ENCODE peak calls at places on chromosomes 16 and 17, in five cellular contexts. K is cardiac muscle cell, A is heart right ventricle, N is upper lobe of right lung, U is lung. G is an unnamed sample. For H3K36me3, the result is how much of the 10 kb centered on the place peaks cover.

GRCh38 chr16:24036038-24036543 is 200.3 kb downstream of the PRKCB start:
- DNase-seq in A (no peak), U (no peak), N (no peak), K (no peak), G (no peak)

GRCh38 chr16:7731121-7731520 is 398.5 kb downstream of the RBFOX1 start:
- DNase-seq in U (no peak), N (no peak), K (no peak), A (no peak), G (no peak)

GRCh38 chr16:72932677-72933335 is 115.1 kb downstream of the ZFHX3 start:
- DNase-seq in U (no peak), K (no peak), N (no peak), A (no peak), G (no peak)

GRCh38 chr17:39018267-39019134 is 51.3 kb upstream of the FBXO47 start:
- DNase-seq in K (no peak), U (no peak), A (no peak), N (no peak), G (no peak)

GRCh38 chr17:29007456-29008455 is 1.9 kb upstream of the SEZ6 start:
- DNase-seq in U (no peak), K (peak), N (no peak), A (no peak), G (no peak)

GRCh38 chr16:51137097-51137496 is 14.0 kb downstream of the SALL1 start:
- DNase-seq in A (no peak), U (no peak), K (no peak), N (no peak), G (no peak)

GRCh38 chr17:74042744-74043486 is 160.6 kb upstream of the RPL38 start:
- DNase-seq in A (no peak), U (no peak), K (peak), N (no peak), G (no peak)

GRCh38 chr16:83402969-83403368 is 404.8 kb upstream of the HSBP1 start:
- DNase-seq in K (peak), N (no peak), A (no peak), U (no peak), G (no peak)

GRCh38 chr16:11957591-11958395 is 7.2 kb upstream of the TNFRSF17 start:
- DNase-seq in U (no peak), K (no peak), A (no peak), N (no peak), G (no peak)

GRCh38 chr16:53090591-53091507 is 36.1 kb downstream of the CHD9 start:
- DNase-seq in K (peak), U (peak), A (peak), N (peak), G (peak)

GRCh38 chr17:66830451-66830850 is 4.5 kb upstream of the CACNG5 start:
- DNase-seq in A (no peak), U (no peak), K (no peak), N (no peak), G (no peak)

GRCh38 chr16:4500283-4500682 is 24.1 kb downstream of the HMOX2 start:
- DNase-seq in A (no peak), U (no peak), K (peak), N (no peak), G (no peak)

GRCh38 chr17:79126139-79126538 is 51.5 kb downstream of the ENGASE start:
- DNase-seq in N (no peak), U (no peak), K (peak), A (no peak), G (no peak)

GRCh38 chr17:57466042-57466471 is 209.7 kb downstream of the MSI2 start:
- DNase-seq in K (no peak), A (no peak), U (no peak), N (no peak), G (peak)

GRCh38 chr17:72266099-72266852 is 145.5 kb downstream of the SOX9 start:
- DNase-seq in K (no peak), N (no peak), A (no peak), U (no peak), G (no peak)

GRCh38 chr17:73071387-73071999 is 21.0 kb downstream of the SLC39A11 start:
- DNase-seq in K (peak), A (no peak), U (no peak), N (no peak), G (no peak)

GRCh38 chr16:85569615-85570212 is 43.4 kb upstream of the GSE1 start:
- DNase-seq in A (no peak), U (peak), K (peak), N (no peak), G (peak)

GRCh38 chr16:20944861-20945390 is 44.4 kb downstream of the LYRM1 start:
- DNase-seq in N (no peak), K (peak), A (no peak), U (no peak), G (no peak)

GRCh38 chr16:88705076-88705684 is 1.0 kb downstream of the RNF166 start:
- DNase-seq in U (no peak), N (no peak), K (peak), A (no peak), G (peak)

GRCh38 chr16:83771306-83771942 is 36.4 kb upstream of the HSBP1 start:
- DNase-seq in A (peak), K (peak), N (no peak), U (no peak), G (no peak)

GRCh38 chr17:34313164-34313563 is 6.1 kb upstream of the CCL8 start:
- DNase-seq in K (peak), A (no peak), U (no peak), N (no peak), G (no peak)

GRCh38 chr16:14362774-14363371 is 267.2 kb downstream of the PARN start:
- DNase-seq in K (no peak), U (no peak), N (no peak), A (no peak), G (no peak)

GRCh38 chr16:31005350-31006085 is 4.9 kb downstream of the STX1B start:
- DNase-seq in A (no peak), U (no peak), N (no peak), K (no peak), G (no peak)

GRCh38 chr16:29663020-29663828 is at the start of gene SPN:
- DNase-seq in K (no peak), A (no peak), N (peak), U (no peak), G (peak)

DNA sequence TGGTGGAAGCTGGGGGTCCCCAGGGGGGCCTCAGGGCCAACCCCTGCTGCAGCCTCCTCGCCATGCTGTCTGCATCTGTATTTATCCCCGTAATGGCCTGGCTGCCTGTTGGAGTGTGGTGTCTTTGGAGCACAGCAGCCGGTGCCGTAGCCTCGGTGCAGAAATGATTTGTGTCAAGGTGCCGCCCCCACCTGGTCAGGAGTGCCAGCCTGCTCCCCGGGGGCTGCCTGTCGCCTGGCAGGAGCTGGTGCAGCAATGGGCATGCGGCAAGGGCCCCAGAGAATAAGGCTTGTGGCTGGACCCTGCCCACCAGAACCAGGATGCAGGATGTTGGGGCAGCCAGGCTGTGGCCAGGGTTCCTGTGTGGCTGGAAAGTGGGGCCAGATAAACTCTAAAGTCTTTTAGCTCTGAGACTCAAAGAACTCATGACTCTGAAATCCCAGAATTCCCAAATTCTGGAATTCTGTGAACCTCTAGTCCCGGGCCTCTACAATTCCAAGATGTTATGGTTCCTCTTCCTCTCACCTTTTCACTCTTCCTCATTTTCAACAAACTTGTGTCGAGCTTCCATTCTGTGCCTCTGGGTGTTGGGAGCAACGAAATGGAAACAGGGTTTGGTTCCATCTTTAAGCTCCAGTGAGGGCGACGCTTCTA is 5.9 kb downstream of the CPNE2 start:
- DNase-seq in K (no peak), N (no peak), U (no peak), A (no peak), G (no peak)
- TF ChIP-seq CTCF in K (no peak), N (no peak), U (no peak), A (no peak), G (no peak)

DNA sequence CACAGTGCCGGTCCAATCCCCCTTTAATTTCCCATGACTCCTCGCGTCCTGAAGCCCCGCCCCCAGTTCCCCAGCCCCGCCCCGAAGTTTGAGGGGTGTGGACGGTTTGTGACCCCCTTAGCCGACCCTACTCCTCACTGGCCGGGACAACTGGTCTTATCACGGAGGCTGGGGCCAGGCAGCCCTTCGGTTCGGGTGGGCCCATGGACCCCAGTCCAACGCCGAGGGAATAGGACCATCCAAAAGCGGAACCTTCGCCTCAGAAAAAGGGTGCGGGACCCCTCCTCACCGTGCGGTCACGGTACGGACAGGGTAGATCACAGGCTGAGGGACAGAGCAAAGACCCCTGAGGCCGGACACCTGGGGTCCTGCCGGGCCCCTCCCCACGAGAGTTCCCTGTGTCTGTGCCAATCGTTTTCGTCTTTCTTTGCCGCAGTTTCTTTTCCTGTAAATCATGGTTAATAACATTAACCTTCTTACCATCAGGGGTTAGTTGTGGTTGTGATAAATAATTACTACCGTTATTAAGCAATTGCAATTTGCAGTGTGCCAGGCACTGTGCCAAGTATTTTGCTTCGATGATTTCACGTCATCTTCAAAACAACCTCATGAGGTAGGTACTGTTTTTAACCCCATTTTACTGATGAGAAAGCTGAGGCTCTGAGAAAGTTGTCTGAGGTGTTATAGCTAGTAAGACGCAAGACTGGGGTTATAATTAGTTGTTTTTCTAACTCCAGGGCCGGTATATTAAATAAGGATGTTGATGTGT is 543 bp downstream of the TMUB2 start:
- DNase-seq in N (no peak), K (peak), A (no peak), U (no peak), G (peak)
- H3K36me3 ChIP-seq in N (under half), K (under half), A (under half), U (under half), G (under half)

GRCh38 chr16:10180042-10180770 is 2.0 kb downstream of the GRIN2A start:
- DNase-seq in U (no peak), K (no peak), A (no peak), N (no peak), G (no peak)

GRCh38 chr16:10180771-10181163 is 1.5 kb downstream of the GRIN2A start:
- DNase-seq in K (peak), U (no peak), A (peak), N (peak), G (peak)

GRCh38 chr16:10181196-10182162 is 749 bp downstream of the GRIN2A start:
- DNase-seq in K (peak), U (peak), N (peak), A (peak), G (peak)

GRCh38 chr16:10183606-10183959 is 1.4 kb upstream of the GRIN2A start:
- DNase-seq in U (no peak), K (no peak), N (no peak), A (no peak), G (no peak)

DNA sequence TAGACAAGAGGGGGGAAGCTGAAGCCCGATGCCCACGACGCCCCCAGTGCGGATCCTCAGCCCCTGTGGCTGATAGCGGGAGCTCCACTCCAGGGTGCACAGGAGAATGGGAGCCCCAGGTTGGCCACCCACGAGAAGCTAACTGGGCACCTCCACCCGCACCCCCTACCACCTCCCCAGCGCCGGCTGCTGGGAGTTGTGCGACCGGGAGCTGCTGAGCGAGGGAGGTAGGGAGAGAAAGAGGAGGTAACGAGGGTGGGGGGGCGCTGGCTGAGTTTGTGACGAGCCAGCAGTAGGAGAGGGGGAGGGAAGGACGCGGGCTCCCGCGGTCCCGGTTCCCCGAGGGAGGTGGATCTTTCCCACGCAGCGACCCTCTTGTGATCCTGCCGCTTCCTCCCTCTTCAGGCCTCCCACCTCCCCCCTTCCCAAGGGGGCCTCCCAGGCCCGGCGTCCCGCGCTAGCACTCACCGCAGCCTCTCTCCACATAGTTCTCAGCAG is at the start of gene GRIN2A:
- DNase-seq in N (no peak), K (no peak), A (no peak), U (no peak), G (no peak)
- TF ChIP-seq CTCF in N (no peak), K (no peak), A (no peak), U (no peak), G (no peak)

GRCh38 chr17:40175928-40176327 is 1.3 kb upstream of the RAPGEFL1 start:
- DNase-seq in A (no peak), U (no peak), K (no peak), N (no peak), G (no peak)

GRCh38 chr17:40173091-40173777 is 4.0 kb upstream of the RAPGEFL1 start:
- DNase-seq in K (no peak), N (no peak), A (no peak), U (no peak), G (no peak)

GRCh38 chr17:40176409-40177110 is 710 bp upstream of the RAPGEFL1 start:
- DNase-seq in N (no peak), K (no peak), U (peak), A (no peak), G (no peak)

GRCh38 chr17:40174528-40174927 is 2.7 kb upstream of the RAPGEFL1 start:
- DNase-seq in A (no peak), K (no peak), U (no peak), N (no peak), G (no peak)

GRCh38 chr17:40173778-40174135 is 3.5 kb upstream of the RAPGEFL1 start:
- DNase-seq in U (no peak), N (no peak), K (no peak), A (no peak), G (no peak)
- H3K36me3 ChIP-seq in U (under half), N (under half), K (under half), A (under half), G (under half)

GRCh38 chr16:549544-550263 is 10.5 kb upstream of the PRR35 start:
- DNase-seq in U (no peak), K (no peak), A (no peak), N (no peak), G (no peak)

GRCh38 chr16:553601-554296 is 6.4 kb upstream of the PRR35 start:
- DNase-seq in A (no peak), U (no peak), N (no peak), K (no peak), G (no peak)

GRCh38 chr16:554297-554621 is 5.9 kb upstream of the PRR35 start:
- DNase-seq in U (no peak), N (no peak), A (no peak), K (no peak), G (no peak)

GRCh38 chr16:551210-551609 is 9.0 kb upstream of the PRR35 start:
- DNase-seq in K (no peak), N (no peak), A (no peak), U (no peak), G (no peak)

DNA sequence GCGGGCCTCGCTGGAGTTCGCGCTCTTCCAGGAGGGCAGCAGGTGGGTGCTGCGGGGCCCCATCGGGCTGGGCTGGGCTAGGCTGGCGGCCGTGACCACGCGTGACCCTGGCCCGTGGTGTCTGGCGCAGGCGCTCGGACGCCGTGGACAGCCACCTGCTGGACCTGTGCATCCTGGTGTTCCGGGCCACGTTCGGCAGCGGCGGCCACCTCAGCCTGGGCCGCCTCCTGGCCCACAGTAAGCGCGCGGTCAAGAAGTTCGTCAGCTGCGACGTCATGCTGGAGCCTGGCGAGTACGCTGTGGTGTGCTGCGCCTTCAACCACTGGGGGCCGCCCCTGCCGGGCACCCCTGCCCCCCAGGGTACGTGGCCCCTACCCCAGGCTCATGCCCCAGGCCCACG is 8.0 kb upstream of the PRR35 start:
- DNase-seq in U (no peak), A (no peak), K (no peak), N (no peak), G (no peak)
- TF ChIP-seq CTCF in U (no peak), A (no peak), K (no peak), N (no peak), G (no peak)